ENCODE peak calls at places on chromosomes 2 and 18, in six cellular contexts. R is mesenchymal stem cell, A is IMR-90, G is H1, S is neuronal stem cell, W is H9. J is an unnamed sample.

GRCh38 chr18:71529708-71530303 is 1014.3 kb downstream of the CBLN2 start:
- DNase-seq in A (no peak), R (no peak), G (no peak), W (no peak), S (no peak), J (no peak)

GRCh38 chr18:35491689-35492077 is 6.1 kb downstream of the INO80C start:
- DNase-seq in W (peak; percentile 62), R (no peak), G (no peak), S (no peak), A (no peak), J (peak; percentile 87)

GRCh38 chr18:3032721-3033120 is 19.8 kb upstream of the LPIN2 start:
- DNase-seq in G (no peak), A (no peak), R (no peak), S (no peak), W (no peak), J (no peak)

GRCh38 chr2:15853903-15854302 is 86.4 kb upstream of the MYCN start:
- DNase-seq in G (no peak), R (no peak), S (no peak), W (no peak), A (no peak), J (no peak)

GRCh38 chr2:233746475-233747282 is 13.4 kb upstream of the UGT1A1 start:
- DNase-seq in S (no peak), A (no peak), G (no peak), W (no peak), R (no peak), J (peak; percentile 11)

GRCh38 chr18:11154369-11154982 is 5.1 kb upstream of the PIEZO2 start:
- DNase-seq in A (peak; percentile 76), S (peak; percentile 40), W (no peak), R (peak; percentile 79), G (no peak), J (peak; percentile 72)

GRCh38 chr2:223929575-223930001 is 15.5 kb downstream of the WDFY1 start:
- DNase-seq in S (no peak), W (no peak), R (no peak), G (no peak), A (peak; percentile 48), J (no peak)

GRCh38 chr2:171688129-171688465 is 828 bp downstream of the DYNC1I2 start:
- DNase-seq in G (no peak), A (peak; percentile 37), R (peak; percentile 54), W (no peak), S (no peak), J (no peak)

GRCh38 chr2:41867553-41867952 is 180.3 kb upstream of the PKDCC start:
- DNase-seq in G (no peak), A (peak; percentile 4), W (no peak), S (no peak), R (peak; percentile 19), J (no peak)

GRCh38 chr18:13551841-13552733 is 174.3 kb downstream of the FAM210A start:
- DNase-seq in A (no peak), R (no peak), W (no peak), G (no peak), S (no peak), J (peak; percentile 14)

GRCh38 chr2:204175552-204176271 is 239.1 kb downstream of the ICOS start:
- DNase-seq in G (no peak), S (no peak), W (no peak), R (no peak), A (no peak), J (no peak)

GRCh38 chr2:130252880-130253645 is 54.8 kb upstream of the TUBA3E start:
- DNase-seq in G (no peak), W (no peak), S (no peak), R (no peak), A (no peak), J (no peak)

GRCh38 chr2:24702800-24703199 is 90.4 kb downstream of the PTRHD1 start:
- DNase-seq in S (no peak), R (peak; percentile 94), A (peak; percentile 94), G (no peak), W (no peak), J (peak; percentile 24)

GRCh38 chr2:168843253-168843652 is 40.8 kb downstream of the NOSTRIN start:
- DNase-seq in W (no peak), R (no peak), G (no peak), S (no peak), A (no peak), J (no peak)

GRCh38 chr2:18991177-18992168 is 366.9 kb downstream of the OSR1 start:
- DNase-seq in R (peak; percentile 54), A (peak; percentile 78), S (no peak), W (no peak), G (no peak), J (peak; percentile 42)

GRCh38 chr18:80124131-80124530 is 15.1 kb downstream of the ADNP2 start:
- DNase-seq in W (no peak), S (no peak), R (no peak), A (no peak), G (no peak), J (no peak)

GRCh38 chr2:158045362-158045761 is 56.3 kb upstream of the UPP2 start:
- DNase-seq in S (no peak), A (no peak), G (no peak), R (no peak), W (peak; percentile 54), J (peak; percentile 75)

GRCh38 chr2:212357606-212358005 is 181.0 kb downstream of the ERBB4 start:
- DNase-seq in S (no peak), A (no peak), W (no peak), R (no peak), G (no peak), J (no peak)

GRCh38 chr2:240480834-240481623 is 45.6 kb downstream of the GPC1 start:
- DNase-seq in R (no peak), S (no peak), W (peak; percentile 26), A (no peak), G (no peak), J (no peak)

GRCh38 chr2:128715360-128715759 is 396.7 kb upstream of the HS6ST1 start:
- DNase-seq in A (no peak), G (no peak), R (no peak), S (no peak), W (no peak), J (no peak)

GRCh38 chr18:21897811-21898210 is 157.2 kb downstream of the MIB1 start:
- DNase-seq in R (peak; percentile 63), G (peak; percentile 43), W (peak; percentile 71), S (peak; percentile 63), A (peak; percentile 42), J (peak; percentile 79)

GRCh38 chr2:73244580-73244979 is 10.5 kb downstream of the CCT7 start:
- DNase-seq in R (no peak), G (no peak), A (no peak), W (no peak), S (no peak), J (no peak)

GRCh38 chr2:195212586-195212985 is 444.4 kb upstream of the SLC39A10 start:
- DNase-seq in W (no peak), G (no peak), R (no peak), A (no peak), S (peak; percentile 6), J (peak; percentile 16)

GRCh38 chr2:96195410-96196071 is 13.1 kb downstream of the STARD7 start:
- DNase-seq in G (no peak), S (no peak), R (peak; percentile 87), A (peak; percentile 92), W (no peak), J (no peak)

GRCh38 chr2:69774984-69775982 is 33.3 kb downstream of the ANXA4 start:
- DNase-seq in G (no peak), W (no peak), A (no peak), S (no peak), R (no peak), J (no peak)

GRCh38 chr2:169963786-169964185 is 136.5 kb downstream of the UBR3 start:
- DNase-seq in G (no peak), R (no peak), A (peak; percentile 53), S (no peak), W (no peak), J (no peak)

GRCh38 chr18:6816154-6816553 is 86.6 kb downstream of the ARHGAP28 start:
- DNase-seq in W (no peak), S (no peak), R (peak; percentile 48), A (peak; percentile 4), G (no peak), J (no peak)

GRCh38 chr18:36711813-36712444 is 116.9 kb downstream of the TPGS2 start:
- DNase-seq in R (peak; percentile 10), S (no peak), A (peak; percentile 94), W (no peak), G (no peak), J (peak; percentile 44)
- H3K23ac ChIP-seq in R (no peak overlapping the region), S (no peak overlapping the region), A (no peak overlapping the region), W (no peak overlapping the region), G (no peak overlapping the region), J (no peak overlapping the region)

GRCh38 chr2:197255550-197255949 is 55.0 kb downstream of the ANKRD44 start:
- DNase-seq in A (peak; percentile 55), S (peak; percentile 33), R (peak; percentile 82), G (no peak), W (peak; percentile 54), J (peak; percentile 44)
- H2BK15ac ChIP-seq in A (no peak overlapping the region), S (no peak overlapping the region), R (no peak overlapping the region), G (no peak overlapping the region), W (no peak overlapping the region), J (no peak overlapping the region)

GRCh38 chr2:46915811-46916630 is 415 bp upstream of the MCFD2 start:
- DNase-seq in G (peak; percentile 60), S (peak; percentile 86), W (peak; percentile 86), A (peak; percentile 91), R (peak; percentile 95), J (peak; percentile 96)
- H3K18ac ChIP-seq in G (peak overlapping the region; percentile 91), S (peak overlapping the region; percentile 86), W (peak overlapping the region; percentile 96), A (peak overlapping the region; percentile 75), R (peak overlapping the region; percentile 73), J (no peak overlapping the region)

GRCh38 chr2:9069496-9069991 is 66.1 kb upstream of the MBOAT2 start:
- DNase-seq in S (no peak), R (no peak), W (no peak), A (no peak), G (no peak), J (no peak)
- H3K23ac ChIP-seq in S (no peak overlapping the region), R (no peak overlapping the region), W (no peak overlapping the region), A (no peak overlapping the region), G (no peak overlapping the region), J (no peak overlapping the region)

GRCh38 chr2:127361929-127362328 is 25.8 kb downstream of the MAP3K2 start:
- DNase-seq in S (no peak), G (no peak), R (no peak), W (no peak), A (peak; percentile 64), J (no peak)

GRCh38 chr2:127362486-127362885 is 25.3 kb downstream of the MAP3K2 start:
- DNase-seq in W (no peak), S (no peak), A (no peak), R (no peak), G (no peak), J (no peak)

GRCh38 chr2:127360242-127360641 is 27.5 kb downstream of the MAP3K2 start:
- DNase-seq in R (no peak), S (no peak), A (no peak), G (no peak), W (no peak), J (no peak)

GRCh38 chr2:127365211-127365643 is 22.5 kb downstream of the MAP3K2 start:
- DNase-seq in S (no peak), R (no peak), G (no peak), A (peak; percentile 8), W (no peak), J (peak; percentile 40)

GRCh38 chr2:127362971-127363370 is 24.8 kb downstream of the MAP3K2 start:
- DNase-seq in A (peak; percentile 62), G (no peak), S (no peak), W (no peak), R (peak; percentile 20), J (no peak)
- H2BK15ac ChIP-seq in A (no peak overlapping the region), G (no peak overlapping the region), S (no peak overlapping the region), W (no peak overlapping the region), R (no peak overlapping the region), J (no peak overlapping the region)

J was measured in mesendoderm.